ENCODE peak calls at places on chromosomes 2 and 18, in four cellular contexts. S, A, L and O are unnamed samples.

GRCh38 chr18:13370995-13371625 is 152.6 kb downstream of the LDLRAD4 start:
- DNase-seq in S (no peak), A (no peak), L (no peak), O (no peak)

GRCh38 chr2:50448556-50448955 is 583.4 kb downstream of the NRXN1 start:
- DNase-seq in S (no peak), A (no peak), L (no peak), O (no peak)

GRCh38 chr2:159349674-159350299 is 63.3 kb upstream of the WDSUB1 start:
- DNase-seq in S (no peak), A (no peak), L (no peak), O (no peak)

GRCh38 chr18:61992923-61993322 is 100.1 kb upstream of the RNF152 start:
- DNase-seq in S (no peak), A (no peak), L (no peak), O (no peak)

GRCh38 chr2:102048465-102048864 is 56.7 kb downstream of the IL1R2 start:
- DNase-seq in S (no peak), A (peak; percentile 52), L (peak; percentile 71), O (no peak)

GRCh38 chr18:22223263-22223960 is 54.0 kb downstream of the GATA6 start:
- DNase-seq in S (no peak), A (peak; percentile 60), L (peak; percentile 85), O (peak; percentile 97)

GRCh38 chr18:31040982-31041345 is 1.6 kb downstream of the DSC3 start:
- DNase-seq in S (no peak), A (no peak), L (no peak), O (no peak)

GRCh38 chr2:235896061-235896460 is 272.1 kb downstream of the GBX2 start:
- DNase-seq in S (no peak), A (no peak), L (no peak), O (no peak)

GRCh38 chr2:224084266-224084892 is 45.3 kb upstream of the SERPINE2 start:
- DNase-seq in S (no peak), A (no peak), L (no peak), O (no peak)

GRCh38 chr2:147223553-147223952 is 621.3 kb upstream of the ACVR2A start:
- DNase-seq in S (no peak), A (no peak), L (no peak), O (no peak)

GRCh38 chr18:72376256-72376655 is 167.9 kb downstream of the CBLN2 start:
- DNase-seq in S (no peak), A (no peak), L (no peak), O (no peak)

GRCh38 chr2:1818404-1818803 is 74.1 kb upstream of the PXDN start:
- DNase-seq in S (no peak), A (no peak), L (no peak), O (no peak)

GRCh38 chr18:55405655-55406373 is 182.2 kb downstream of the TCF4 start:
- DNase-seq in S (no peak), A (peak; percentile 63), L (peak; percentile 90), O (peak; percentile 91)

GRCh38 chr2:133143649-133144048 is 424.6 kb downstream of the NCKAP5 start:
- DNase-seq in S (no peak), A (peak; percentile 63), L (no peak), O (no peak)

GRCh38 chr2:229104863-229105468 is 166.1 kb downstream of the PID1 start:
- DNase-seq in S (no peak), A (no peak), L (no peak), O (no peak)

GRCh38 chr2:79697200-79697599 is 184.3 kb downstream of the CTNNA2 start:
- DNase-seq in S (no peak), A (no peak), L (no peak), O (no peak)

GRCh38 chr2:178309541-178309940 is 115.2 kb downstream of the OSBPL6 start:
- DNase-seq in S (no peak), A (no peak), L (no peak), O (no peak)

GRCh38 chr2:174342600-174343342 is 8.0 kb downstream of the SP9 start:
- DNase-seq in S (peak; percentile 78), A (no peak), L (no peak), O (no peak)

GRCh38 chr2:60556998-60557955 is 3.8 kb upstream of the BCL11A start:
- DNase-seq in S (no peak), A (no peak), L (no peak), O (no peak)

GRCh38 chr2:66494708-66495107 is 59.8 kb downstream of the MEIS1 start:
- DNase-seq in S (no peak), A (peak; percentile 86), L (peak; percentile 46), O (no peak)

GRCh38 chr2:55283083-55283482 is 14.1 kb upstream of the MTIF2 start:
- DNase-seq in S (no peak), A (no peak), L (no peak), O (no peak)

GRCh38 chr2:127552336-127552735 is 16.9 kb downstream of the MYO7B start:
- DNase-seq in S (peak; percentile 43), A (no peak), L (no peak), O (no peak)

GRCh38 chr18:5508821-5509220 is 35.0 kb downstream of the EPB41L3 start:
- DNase-seq in S (no peak), A (no peak), L (no peak), O (no peak)

GRCh38 chr2:33238111-33238510 is 238.3 kb upstream of the RASGRP3 start:
- DNase-seq in S (no peak), A (no peak), L (no peak), O (no peak)

GRCh38 chr2:138997346-138997745 is 217.2 kb upstream of the NXPH2 start:
- DNase-seq in S (no peak), A (no peak), L (no peak), O (no peak)

GRCh38 chr2:111668274-111668616 is 215.7 kb downstream of the ANAPC1 start:
- DNase-seq in S (no peak), A (no peak), L (no peak), O (no peak)

GRCh38 chr2:111667542-111668273 is 216.3 kb downstream of the ANAPC1 start:
- DNase-seq in S (no peak), A (peak; percentile 58), L (no peak), O (no peak)

GRCh38 chr2:111667001-111667400 is 217.0 kb downstream of the ANAPC1 start:
- DNase-seq in S (no peak), A (no peak), L (no peak), O (no peak)

GRCh38 chr2:111669928-111670695 is 213.9 kb downstream of the ANAPC1 start:
- DNase-seq in S (no peak), A (no peak), L (no peak), O (no peak)

DNA sequence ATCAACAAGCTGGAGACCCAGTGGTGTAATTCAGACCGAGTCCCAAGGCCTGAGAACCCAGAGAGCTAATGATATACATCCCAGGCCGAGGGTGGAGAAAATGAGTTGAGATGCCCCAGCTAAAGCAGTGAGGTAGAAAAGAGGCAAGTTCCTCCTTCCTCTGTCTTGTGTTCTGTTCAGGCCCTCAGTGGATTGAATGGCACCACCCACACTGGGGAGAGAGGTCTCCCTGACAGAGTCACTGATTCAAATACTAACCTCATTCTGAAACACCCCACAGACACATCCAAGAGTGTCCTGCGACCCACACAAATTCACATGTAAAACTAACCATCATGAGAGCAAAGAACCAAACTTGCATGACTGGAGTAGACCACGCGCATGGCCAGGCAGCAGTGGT is 215.3 kb downstream of the ANAPC1 start:
- DNase-seq in S (no peak), A (no peak), L (no peak), O (no peak)
- H3K27ac ChIP-seq in S (no peak overlapping the region), A (no peak overlapping the region), L (no peak overlapping the region), O (no peak overlapping the region)

GRCh38 chr2:40199758-40200157 is 252.1 kb downstream of the SLC8A1 start:
- DNase-seq in S (no peak), A (no peak), L (no peak), O (no peak)
- H3K27ac ChIP-seq in S (no peak overlapping the region), A (no peak overlapping the region), L (no peak overlapping the region), O (no peak overlapping the region)

DNA sequence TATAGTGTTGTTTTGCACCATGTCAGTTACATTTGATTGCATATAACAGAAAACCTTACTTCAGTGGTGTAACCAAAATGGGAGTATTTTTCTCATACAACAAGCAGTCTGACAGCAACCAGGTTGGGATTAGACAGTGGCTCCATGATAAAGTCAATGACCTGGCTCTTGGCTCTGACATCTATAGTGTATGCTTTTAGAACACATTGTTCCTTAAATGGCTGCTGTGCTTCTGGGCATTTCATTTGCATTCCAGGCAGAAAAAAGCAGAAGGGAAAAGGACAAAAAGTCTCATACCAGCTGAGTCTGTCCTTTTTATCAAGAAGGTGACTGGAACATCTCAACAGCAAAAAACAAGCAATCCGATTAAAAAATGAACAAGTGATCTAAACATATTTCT is 10.2 kb downstream of the MERTK start:
- DNase-seq in S (no peak), A (peak; percentile 20), L (no peak), O (no peak)
- H3K27ac ChIP-seq in S (no peak overlapping the region), A (peak overlapping the region; percentile 27), L (no peak overlapping the region), O (no peak overlapping the region)

DNA sequence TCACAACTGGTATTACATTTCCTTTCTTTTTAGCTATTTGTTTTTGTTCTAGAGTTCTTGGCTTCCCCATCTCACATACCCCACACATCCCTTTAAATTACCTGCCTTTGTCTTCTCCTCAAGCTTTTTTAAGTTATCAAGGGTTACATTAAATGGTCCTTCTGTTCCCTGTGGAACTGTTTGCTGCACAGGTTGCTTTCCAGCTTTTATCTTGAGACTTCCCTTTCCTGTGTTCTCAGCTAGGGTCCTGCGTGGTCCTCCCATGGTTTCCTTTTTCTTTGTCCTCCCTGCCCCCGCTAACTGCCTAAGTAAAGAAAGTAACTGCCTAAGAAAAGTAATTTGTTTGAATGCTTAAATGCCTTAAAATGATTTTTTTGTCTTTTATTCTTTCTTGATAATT is 66.8 kb downstream of the EPB41L5 start:
- DNase-seq in S (no peak), A (no peak), L (no peak), O (no peak)
- H3K27ac ChIP-seq in S (no peak overlapping the region), A (no peak overlapping the region), L (no peak overlapping the region), O (no peak overlapping the region)

GRCh38 chr18:23547806-23548205 is 38.5 kb downstream of the NPC1 start:
- DNase-seq in S (no peak), A (no peak), L (no peak), O (no peak)

GRCh38 chr18:23542471-23542870 is 39.2 kb downstream of the RMC1 start:
- DNase-seq in S (no peak), A (no peak), L (no peak), O (no peak)

GRCh38 chr18:23547306-23547705 is 39.0 kb downstream of the NPC1 start:
- DNase-seq in S (no peak), A (no peak), L (no peak), O (no peak)

GRCh38 chr18:23548719-23549118 is 37.6 kb downstream of the NPC1 start:
- DNase-seq in S (no peak), A (no peak), L (no peak), O (no peak)

DNA sequence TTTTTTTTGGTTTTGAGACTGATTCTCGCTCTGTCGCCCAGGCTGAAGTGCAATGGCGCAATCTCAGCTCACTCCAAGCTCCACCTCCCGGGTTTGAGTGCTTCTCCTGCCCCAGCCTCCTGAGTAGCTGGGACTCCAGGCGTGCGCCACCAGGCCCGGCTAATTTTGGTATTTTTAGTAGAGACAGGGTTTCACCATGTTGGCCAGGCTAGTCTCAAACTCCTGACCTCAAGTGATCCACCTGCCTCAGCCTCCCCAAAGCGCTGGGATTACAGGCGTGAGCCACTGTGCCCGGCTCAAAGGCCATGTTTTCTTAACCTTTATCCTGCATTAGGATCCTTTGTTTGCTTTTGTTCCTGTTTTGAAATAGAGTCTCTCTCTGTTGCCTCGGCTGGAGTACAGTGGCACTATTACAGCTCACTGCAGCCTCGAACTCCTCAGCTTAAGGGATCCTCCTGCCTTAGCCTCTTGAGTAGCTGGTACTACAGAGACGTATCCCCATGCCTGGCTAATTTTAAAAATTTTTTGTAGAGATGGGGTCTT is 41.0 kb downstream of the NPC1 start:
- DNase-seq in S (no peak), A (no peak), L (no peak), O (no peak)
- H3K27ac ChIP-seq in S (no peak overlapping the region), A (no peak overlapping the region), L (no peak overlapping the region), O (no peak overlapping the region)